ENCODE peak calls at places on chromosome 16, in nine cellular contexts. A is ovary; N is neural progenitor cell; G is Panc1; W is dorsolateral prefrontal cortex; T is caudate nucleus; Q is tibial artery; O is substantia nigra; V is CD4-positive, alpha-beta T cell. D is an unnamed sample.

GRCh38 chr16:71882505-71883192 is 1.3 kb downstream of the ZNF821 start:
- DNase-seq in A (no peak), T (no peak), N (peak; percentile 86), V (peak; percentile 70), G (peak; percentile 62), W (peak; percentile 48), Q (no peak), O (peak; percentile 33), D (no peak)

GRCh38 chr16:77496934-77497333 is 62.1 kb upstream of the ADAMTS18 start:
- DNase-seq in W (no peak), V (no peak), A (no peak), Q (no peak), T (no peak), G (no peak), N (no peak), O (no peak), D (no peak)

GRCh38 chr16:27346818-27347217 is 33.0 kb downstream of the IL4R start:
- DNase-seq in O (no peak), N (peak; percentile 11), V (no peak), T (no peak), A (no peak), Q (no peak), W (no peak), G (no peak), D (no peak)

GRCh38 chr16:84367750-84368320 is 503 bp upstream of the ATP2C2 start:
- DNase-seq in A (no peak), G (no peak), N (no peak), W (no peak), O (no peak), T (no peak), Q (no peak), V (no peak), D (no peak)

GRCh38 chr16:65336169-65336568 is 214.3 kb upstream of the CDH11 start:
- DNase-seq in W (no peak), V (no peak), G (no peak), N (no peak), Q (no peak), A (no peak), O (no peak), T (no peak), D (no peak)

GRCh38 chr16:51834131-51834530 is 683.1 kb upstream of the SALL1 start:
- DNase-seq in V (no peak), O (no peak), G (no peak), A (no peak), Q (no peak), N (no peak), T (no peak), W (no peak), D (no peak)

GRCh38 chr16:72847187-72848044 is 200.5 kb downstream of the ZFHX3 start:
- DNase-seq in O (peak; percentile 21), G (no peak), V (no peak), Q (no peak), T (no peak), N (peak; percentile 66), A (no peak), W (no peak), D (peak; percentile 73)

GRCh38 chr16:70793851-70794502 is 7.0 kb downstream of the VAC14 start:
- DNase-seq in T (no peak), G (no peak), O (no peak), W (no peak), Q (no peak), V (no peak), N (no peak), A (no peak), D (no peak)

GRCh38 chr16:88599092-88599733 is 29.0 kb downstream of the ZC3H18 start:
- DNase-seq in A (no peak), V (no peak), W (peak; percentile 27), O (peak; percentile 44), Q (peak; percentile 90), T (no peak), G (no peak), N (no peak), D (no peak)

GRCh38 chr16:60815033-60815432 is 1221.2 kb downstream of the CDH8 start:
- DNase-seq in N (no peak), W (no peak), G (no peak), A (no peak), Q (no peak), T (no peak), V (no peak), O (no peak), D (no peak)

DNA sequence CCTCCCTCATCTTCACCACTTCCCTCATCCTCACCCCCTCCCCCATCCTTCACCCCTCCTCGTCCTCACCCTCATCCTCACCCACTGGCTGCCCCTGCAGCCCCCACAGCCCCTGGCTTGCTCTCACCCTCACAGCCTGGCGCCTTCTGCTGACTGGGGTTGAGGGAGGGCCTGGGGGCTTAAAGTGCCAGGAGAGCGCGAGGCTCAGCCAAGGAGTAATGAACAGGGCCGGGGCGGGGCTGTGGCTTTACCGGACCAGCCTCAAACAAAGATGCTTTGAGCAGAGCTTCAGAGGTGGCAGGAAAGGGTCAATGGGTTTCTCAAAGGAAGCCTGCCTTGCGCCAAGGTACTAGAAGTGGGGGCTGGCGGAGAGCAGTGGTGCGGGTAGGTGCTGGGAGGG is at the start of gene PRSS33:
- DNase-seq in W (no peak), O (no peak), V (no peak), T (no peak), A (no peak), N (peak; percentile 68), G (no peak), Q (no peak), D (no peak)
- H3K27ac ChIP-seq in W (no peak within 1 kb of the TSS), O (no peak within 1 kb of the TSS), V (no peak within 1 kb of the TSS), T (no peak within 1 kb of the TSS), A (no peak within 1 kb of the TSS), N (no peak within 1 kb of the TSS), G (peak within 1 kb of the TSS; percentile 46), Q (no peak within 1 kb of the TSS), D (no peak within 1 kb of the TSS)

GRCh38 chr16:17166095-17166494 is 304.7 kb downstream of the XYLT1 start:
- DNase-seq in V (no peak), O (no peak), A (no peak), G (no peak), N (no peak), T (no peak), Q (no peak), W (no peak), D (no peak)

GRCh38 chr16:17176199-17176598 is 294.6 kb downstream of the XYLT1 start:
- DNase-seq in T (no peak), G (no peak), N (no peak), A (no peak), V (no peak), O (no peak), Q (no peak), W (no peak), D (no peak)

GRCh38 chr16:17170435-17170834 is 300.3 kb downstream of the XYLT1 start:
- DNase-seq in T (no peak), A (no peak), V (no peak), N (no peak), Q (no peak), G (no peak), W (no peak), O (no peak), D (no peak)

GRCh38 chr16:17173134-17173729 is 297.5 kb downstream of the XYLT1 start:
- DNase-seq in W (no peak), V (no peak), A (no peak), T (no peak), Q (peak; percentile 76), N (no peak), G (no peak), O (peak; percentile 22), D (no peak)

GRCh38 chr16:17171250-17172143 is 299.3 kb downstream of the XYLT1 start:
- DNase-seq in N (no peak), T (no peak), Q (no peak), O (no peak), V (no peak), G (no peak), A (no peak), W (no peak), D (no peak)
- H3K27ac ChIP-seq in N (no peak overlapping the region), T (no peak overlapping the region), Q (no peak overlapping the region), O (no peak overlapping the region), V (no peak overlapping the region), G (no peak overlapping the region), A (no peak overlapping the region), W (no peak overlapping the region), D (no peak overlapping the region)

DNA sequence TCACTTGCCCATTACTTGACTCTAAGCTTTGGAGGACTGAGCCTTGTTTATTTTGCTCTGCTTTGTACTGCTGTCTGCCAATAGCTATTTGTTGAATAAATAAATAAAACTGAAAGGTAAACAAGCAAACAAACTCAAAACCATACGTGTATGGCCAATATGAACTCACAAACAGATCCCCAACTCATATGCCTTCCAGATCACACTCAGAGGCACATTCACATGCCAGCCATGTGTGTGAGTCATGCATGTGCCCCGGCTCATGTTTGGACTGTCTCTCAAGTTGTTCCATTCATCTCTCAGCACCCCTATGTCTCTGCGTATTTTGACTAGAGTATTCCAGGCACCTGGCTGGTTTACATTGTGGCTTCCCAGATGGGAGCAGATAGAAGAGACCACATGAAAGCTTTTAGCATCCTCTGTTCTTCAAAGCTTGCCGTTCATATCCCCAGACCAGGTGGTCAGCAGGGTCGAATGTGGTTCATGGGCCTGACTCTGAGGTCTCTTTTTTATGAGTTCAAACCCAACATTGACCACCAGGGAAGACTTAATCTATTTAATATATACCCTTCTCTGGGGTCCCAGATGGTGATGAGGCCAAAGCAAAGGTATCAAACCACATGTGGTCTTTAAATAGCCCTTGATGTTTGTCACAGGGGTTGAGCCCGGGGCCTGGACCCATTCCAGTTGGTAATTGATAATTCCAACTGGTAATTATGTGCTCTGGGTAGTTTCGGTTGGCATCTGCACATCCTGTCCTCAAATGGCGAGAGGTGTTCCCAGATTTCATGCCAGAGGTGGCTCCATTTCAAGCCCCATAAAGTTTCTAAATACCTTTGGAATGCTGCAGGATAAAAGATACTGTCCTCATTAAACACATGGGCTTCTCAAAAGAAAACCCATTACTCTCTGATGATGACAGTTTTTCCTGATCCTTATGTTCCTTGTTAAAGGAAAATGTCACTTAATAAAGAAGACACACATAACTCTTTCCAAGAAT is 287.3 kb upstream of the MAF start:
- DNase-seq in Q (no peak), A (no peak), N (no peak), G (no peak), T (no peak), W (no peak), V (no peak), O (no peak), D (no peak)
- H3K27ac ChIP-seq in Q (no peak overlapping the region), A (no peak overlapping the region), N (no peak overlapping the region), G (no peak overlapping the region), T (no peak overlapping the region), W (no peak overlapping the region), V (no peak overlapping the region), O (no peak overlapping the region), D (no peak overlapping the region)

GRCh38 chr16:56227936-56228335 is 36.6 kb downstream of the GNAO1 start:
- DNase-seq in T (no peak), W (no peak), G (no peak), Q (no peak), A (no peak), V (no peak), O (no peak), N (no peak), D (no peak)

GRCh38 chr16:56228476-56228875 is 37.2 kb downstream of the GNAO1 start:
- DNase-seq in T (no peak), A (no peak), G (no peak), N (no peak), W (no peak), Q (no peak), O (no peak), V (no peak), D (no peak)

GRCh38 chr16:56225013-56225742 is 33.9 kb downstream of the GNAO1 start:
- DNase-seq in A (no peak), N (no peak), Q (no peak), G (no peak), T (no peak), V (no peak), O (no peak), W (no peak), D (no peak)

GRCh38 chr16:56226840-56227525 is 35.7 kb downstream of the GNAO1 start:
- DNase-seq in N (no peak), W (no peak), V (no peak), A (no peak), G (no peak), T (no peak), Q (no peak), O (no peak), D (no peak)

GRCh38 chr16:56226187-56226586 is 34.9 kb downstream of the GNAO1 start:
- DNase-seq in W (no peak), T (no peak), A (no peak), N (no peak), Q (no peak), G (no peak), O (no peak), V (no peak), D (no peak)
- H3K27ac ChIP-seq in W (peak overlapping the region; percentile 68), T (peak overlapping the region; percentile 38), A (no peak overlapping the region), N (no peak overlapping the region), Q (no peak overlapping the region), G (no peak overlapping the region), O (peak overlapping the region; percentile 56), V (no peak overlapping the region), D (no peak overlapping the region)